ENCODE peak calls at places on chromosomes 3 and 15, in four cellular contexts. R is K562, J is HCT116, X is stomach. B is an unnamed sample.

GRCh38 chr3:120816728-120817127 is 74.2 kb downstream of the GTF2E1 start:
- DNase-seq in R (no peak), J (no peak), X (no peak), B (no peak)

GRCh38 chr3:175591375-175591774 is 732.2 kb downstream of the NAALADL2 start:
- DNase-seq in R (no peak), J (no peak), X (no peak), B (no peak)

GRCh38 chr15:68413363-68414255 is 18.4 kb downstream of the ITGA11 start:
- DNase-seq in R (no peak), J (no peak), X (no peak), B (no peak)

GRCh38 chr3:135075157-135075556 is 280.1 kb downstream of the EPHB1 start:
- DNase-seq in R (no peak), J (no peak), X (no peak), B (no peak)

GRCh38 chr15:66897971-66898370 is 167.4 kb upstream of the SMAD3 start:
- DNase-seq in R (no peak), J (no peak), X (no peak), B (no peak)

GRCh38 chr3:40191850-40192448 is 117.6 kb upstream of the EIF1B start:
- DNase-seq in R (peak; percentile 78), J (peak; percentile 40), X (peak; percentile 66), B (peak; percentile 39)

GRCh38 chr15:57245130-57245529 is 131.2 kb upstream of the CGNL1 start:
- DNase-seq in R (no peak), J (no peak), X (no peak), B (no peak)

GRCh38 chr15:63968700-63969099 is 77.6 kb downstream of the DAPK2 start:
- DNase-seq in R (no peak), J (no peak), X (no peak), B (no peak)

GRCh38 chr3:14431928-14432834 is 29.8 kb downstream of the SLC6A6 start:
- DNase-seq in R (peak; percentile 97), J (peak; percentile 74), X (peak; percentile 89), B (peak; percentile 94)

GRCh38 chr3:32296251-32297204 is 58.0 kb downstream of the CMTM8 start:
- DNase-seq in R (peak; percentile 82), J (peak; percentile 52), X (peak; percentile 65), B (peak; percentile 63)

GRCh38 chr3:110568246-110568645 is 503.4 kb upstream of the NECTIN3 start:
- DNase-seq in R (no peak), J (peak; percentile 72), X (no peak), B (peak; percentile 17)

GRCh38 chr3:178059836-178060235 is 476.4 kb upstream of the KCNMB2 start:
- DNase-seq in R (no peak), J (no peak), X (no peak), B (no peak)

GRCh38 chr3:114600571-114600970 is 306.7 kb downstream of the TIGIT start:
- DNase-seq in R (no peak), J (no peak), X (no peak), B (no peak)

GRCh38 chr15:50506121-50506520 is 40.3 kb downstream of the USP50 start:
- DNase-seq in R (no peak), J (no peak), X (no peak), B (no peak)

GRCh38 chr3:111715911-111716523 is 120.9 kb upstream of the ZBED2 start:
- DNase-seq in R (peak; percentile 17), J (no peak), X (peak; percentile 77), B (no peak)

GRCh38 chr3:24156466-24156865 is 211.4 kb downstream of the NR1D2 start:
- DNase-seq in R (peak; percentile 53), J (peak; percentile 49), X (no peak), B (peak; percentile 27)

GRCh38 chr15:79981861-79982455 is 11.0 kb upstream of the BCL2A1 start:
- DNase-seq in R (no peak), J (no peak), X (no peak), B (no peak)

GRCh38 chr3:167887096-167887495 is 151.6 kb downstream of the SERPINI1 start:
- DNase-seq in R (no peak), J (no peak), X (no peak), B (no peak)

GRCh38 chr3:51337666-51338065 is 47.4 kb upstream of the MANF start:
- DNase-seq in R (no peak), J (no peak), X (no peak), B (no peak)

GRCh38 chr15:53447053-53447574 is 312.3 kb downstream of the WDR72 start:
- DNase-seq in R (no peak), J (no peak), X (no peak), B (no peak)

GRCh38 chr3:47434849-47435248 is 40.9 kb downstream of the SCAP start:
- DNase-seq in R (no peak), J (no peak), X (no peak), B (no peak)

GRCh38 chr3:128845695-128846491 is 33.5 kb upstream of the ACAD9 start:
- DNase-seq in R (peak; percentile 85), J (peak; percentile 37), X (peak; percentile 85), B (peak; percentile 99)

GRCh38 chr3:50347187-50347813 is 1.8 kb upstream of the ZMYND10 start:
- DNase-seq in R (peak; percentile 62), J (no peak), X (peak; percentile 77), B (peak; percentile 76)

GRCh38 chr3:23629181-23629893 is 176.4 kb upstream of the UBE2E1 start:
- DNase-seq in R (no peak), J (no peak), X (no peak), B (no peak)

GRCh38 chr15:76674883-76675282 is 230.3 kb downstream of the SCAPER start:
- DNase-seq in R (no peak), J (no peak), X (no peak), B (no peak)

GRCh38 chr15:81372571-81372970 is 1.4 kb downstream of the TMC3 start:
- DNase-seq in R (no peak), J (no peak), X (no peak), B (no peak)

GRCh38 chr3:149494022-149494758 is 19.7 kb downstream of the TM4SF4 start:
- DNase-seq in R (peak; percentile 45), J (peak; percentile 42), X (peak; percentile 77), B (no peak)

GRCh38 chr3:13021141-13021933 is 51.9 kb downstream of the IQSEC1 start:
- DNase-seq in R (no peak), J (no peak), X (peak; percentile 60), B (no peak)

GRCh38 chr15:69613182-69613581 is 160.6 kb downstream of the RPLP1 start:
- DNase-seq in R (no peak), J (no peak), X (no peak), B (no peak)

GRCh38 chr3:33372218-33373081 is 67.8 kb downstream of the UBP1 start:
- DNase-seq in R (peak; percentile 56), J (peak; percentile 70), X (peak; percentile 45), B (peak; percentile 36)

GRCh38 chr15:31974855-31975421 is 55.4 kb upstream of the CHRNA7 start:
- DNase-seq in R (peak; percentile 47), J (no peak), X (no peak), B (no peak)

DNA sequence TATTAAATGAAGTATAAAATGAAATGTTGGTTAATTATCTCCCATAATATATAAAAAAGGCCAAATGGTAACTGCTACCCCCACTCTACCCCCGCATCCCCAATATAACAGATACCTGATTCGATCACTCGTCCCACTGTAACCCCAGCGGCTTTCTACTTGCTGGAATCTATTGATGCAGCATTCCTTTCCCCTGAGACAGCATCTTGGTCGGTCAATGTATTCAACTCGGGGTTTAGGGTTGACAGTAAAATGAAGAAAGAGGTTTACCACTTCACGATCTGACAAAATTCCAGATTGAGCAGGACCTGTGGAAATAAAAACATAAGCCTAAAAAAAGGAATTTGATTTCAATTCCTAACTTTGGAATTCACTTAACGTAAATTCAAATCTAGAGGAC is 18.6 kb upstream of the C15orf40 start:
- DNase-seq in R (no peak), J (peak; percentile 19), X (no peak), B (peak; percentile 21)
- TF ChIP-seq POLR2A in R (no peak), J (no peak), X (no peak), B (no peak)

GRCh38 chr3:131026321-131027151 is at the start of the genes ASTE1 and NEK11:
- DNase-seq in R (peak; percentile 77), J (peak; percentile 49), X (peak; percentile 90), B (peak; percentile 74)
- TF ChIP-seq POLR2A in R (peak; percentile 84), J (peak; percentile 36), X (no peak), B (peak; percentile 81)

GRCh38 chr15:90352109-90352893 is at the start of gene ZNF774:
- DNase-seq in R (peak; percentile 100), J (peak; percentile 93), X (peak; percentile 95), B (peak; percentile 79)
- TF ChIP-seq POLR2A in R (peak; percentile 79), J (no peak), X (no peak), B (peak; percentile 51)

DNA sequence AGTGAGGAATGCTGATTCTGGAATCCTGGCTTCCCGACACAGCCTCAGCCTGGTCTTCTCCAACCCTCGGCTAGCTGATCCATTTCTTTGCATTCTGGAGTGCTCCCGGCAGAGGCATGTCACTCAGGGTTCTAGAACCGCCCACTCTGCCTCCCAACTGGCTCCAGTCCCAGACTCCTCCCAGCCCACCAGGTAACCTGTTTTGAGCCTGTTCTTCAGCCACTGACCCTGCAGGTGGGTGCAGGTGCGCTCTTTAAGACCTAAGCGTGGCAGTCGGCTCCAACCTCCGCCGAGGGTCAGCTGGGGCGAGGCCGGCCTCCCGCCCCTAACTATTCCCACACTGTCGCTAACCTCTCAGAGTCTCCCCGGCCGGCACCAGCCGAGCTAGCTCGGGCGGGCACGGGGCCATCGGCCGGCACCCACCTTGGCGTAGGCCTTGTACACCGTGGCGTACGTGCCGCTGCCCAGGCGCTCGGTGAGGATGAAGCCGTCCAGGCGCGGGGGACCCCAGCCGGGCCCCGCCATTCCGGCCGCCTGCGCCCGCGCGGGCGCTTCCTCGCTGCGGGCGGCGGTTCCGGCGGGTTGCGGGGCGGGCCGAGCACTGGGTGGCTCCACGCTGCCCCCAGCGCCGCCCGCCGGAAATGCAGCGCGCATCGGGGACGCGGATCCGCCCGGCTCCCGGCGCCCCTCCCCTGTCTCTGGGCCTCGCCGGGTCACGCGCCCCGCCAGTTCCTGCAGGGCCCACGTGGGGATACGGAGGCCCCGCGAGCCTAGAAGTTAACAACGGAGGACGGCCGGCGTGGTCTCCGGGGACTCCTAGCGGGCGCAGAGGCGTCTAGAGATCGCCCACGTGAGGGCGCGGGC is at the start of gene ULK3:
- DNase-seq in R (peak; percentile 96), J (peak; percentile 61), X (peak; percentile 93), B (peak; percentile 82)
- TF ChIP-seq POLR2A in R (peak; percentile 81), J (peak; percentile 55), X (no peak), B (peak; percentile 52)

GRCh38 chr3:185916042-185916833 is 21.6 kb downstream of the TRA2B start:
- DNase-seq in R (no peak), J (no peak), X (no peak), B (no peak)

GRCh38 chr3:185924375-185924774 is 13.4 kb downstream of the TRA2B start:
- DNase-seq in R (no peak), J (no peak), X (no peak), B (no peak)

GRCh38 chr3:185914911-185915629 is 22.7 kb downstream of the TRA2B start:
- DNase-seq in R (no peak), J (no peak), X (no peak), B (no peak)

GRCh38 chr3:185915642-185916041 is 22.2 kb downstream of the TRA2B start:
- DNase-seq in R (no peak), J (no peak), X (no peak), B (no peak)

DNA sequence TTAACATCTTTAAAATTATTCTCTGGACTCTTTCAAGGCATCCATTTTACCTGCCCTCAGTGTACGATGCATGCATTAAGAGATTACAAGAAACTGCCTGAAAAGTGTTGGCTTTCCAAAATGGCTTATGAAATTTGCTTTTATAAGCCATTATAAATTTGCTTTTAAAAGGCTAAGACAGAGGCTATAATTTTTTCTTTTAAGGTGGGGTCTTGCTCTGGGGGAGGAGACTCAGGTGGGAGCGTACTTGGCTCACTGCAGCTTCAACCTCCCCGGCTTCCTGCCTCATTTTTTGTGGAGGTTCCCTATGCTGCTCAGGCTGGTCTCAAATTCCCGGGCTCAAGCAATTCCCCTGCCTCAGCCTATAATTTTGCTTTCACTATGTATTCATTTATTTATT is 17.6 kb downstream of the TRA2B start:
- DNase-seq in R (no peak), J (no peak), X (no peak), B (no peak)
- TF ChIP-seq POLR2A in R (peak; percentile 21), J (no peak), X (no peak), B (no peak)

GRCh38 chr3:196216081-196216564 is at the start of gene SLC51A:
- DNase-seq in R (no peak), J (no peak), X (no peak), B (no peak)
- TF ChIP-seq POLR2A in R (no peak), J (no peak), X (no peak), B (no peak)

B was measured in H54.